ENCODE peak calls at places on chromosome 2, in five cellular contexts. One of them, this sample, is unnamed.

GRCh38 chr2:9092383-9093282 is 89.1 kb upstream of the MBOAT2 start:
- DNase-seq in A549: no peak
- DNase-seq in HEK293T: no peak
- DNase-seq in K562: no peak
- DNase-seq in IMR-90: no peak
- DNase-seq in this sample: peak

GRCh38 chr2:217147751-217148318 is 288.0 kb upstream of the TNP1 start:
- DNase-seq in A549: no peak
- DNase-seq in HEK293T: no peak
- DNase-seq in K562: peak
- DNase-seq in IMR-90: peak
- DNase-seq in this sample: no peak

GRCh38 chr2:240873805-240874714 is 5.4 kb downstream of the AGXT start:
- DNase-seq in A549: no peak
- DNase-seq in HEK293T: no peak
- DNase-seq in K562: no peak
- DNase-seq in IMR-90: peak
- DNase-seq in this sample: no peak

GRCh38 chr2:65055427-65056214 is 595 bp upstream of the CEP68 start:
- DNase-seq in A549: peak
- DNase-seq in HEK293T: no peak
- DNase-seq in K562: no peak
- DNase-seq in IMR-90: no peak
- DNase-seq in this sample: no peak

GRCh38 chr2:54240515-54241219 is 15.4 kb downstream of the TSPYL6 start:
- DNase-seq in A549: no peak
- DNase-seq in HEK293T: no peak
- DNase-seq in K562: no peak
- DNase-seq in IMR-90: peak
- DNase-seq in this sample: no peak

GRCh38 chr2:182883451-182883850 is 17.0 kb upstream of the FRZB start:
- DNase-seq in A549: no peak
- DNase-seq in HEK293T: no peak
- DNase-seq in K562: no peak
- DNase-seq in IMR-90: peak
- DNase-seq in this sample: no peak

GRCh38 chr2:177348735-177349693 is 43.6 kb upstream of the AGPS start:
- DNase-seq in A549: no peak
- DNase-seq in HEK293T: no peak
- DNase-seq in K562: no peak
- DNase-seq in IMR-90: no peak
- DNase-seq in this sample: no peak

GRCh38 chr2:2579814-2580213 is 248.7 kb upstream of the MYT1L start:
- DNase-seq in A549: no peak
- DNase-seq in HEK293T: no peak
- DNase-seq in K562: no peak
- DNase-seq in IMR-90: no peak
- DNase-seq in this sample: no peak

GRCh38 chr2:71336802-71337201 is 5.2 kb downstream of the ZNF638 start:
- DNase-seq in A549: no peak
- DNase-seq in HEK293T: no peak
- DNase-seq in K562: no peak
- DNase-seq in IMR-90: peak
- DNase-seq in this sample: no peak

GRCh38 chr2:166651080-166651675 is 157.1 kb upstream of the SCN7A start:
- DNase-seq in A549: no peak
- DNase-seq in HEK293T: no peak
- DNase-seq in K562: no peak
- DNase-seq in IMR-90: peak
- DNase-seq in this sample: no peak

GRCh38 chr2:133812826-133813617 is 244.8 kb upstream of the NCKAP5 start:
- DNase-seq in A549: no peak
- DNase-seq in HEK293T: no peak
- DNase-seq in K562: no peak
- DNase-seq in IMR-90: peak
- DNase-seq in this sample: no peak

GRCh38 chr2:241935314-241935713 is 65.8 kb downstream of the RTP5 start:
- DNase-seq in A549: peak
- DNase-seq in HEK293T: no peak
- DNase-seq in K562: peak
- DNase-seq in IMR-90: peak
- DNase-seq in this sample: no peak

GRCh38 chr2:6372317-6372903 is 493.3 kb downstream of the CMPK2 start:
- DNase-seq in A549: no peak
- DNase-seq in HEK293T: no peak
- DNase-seq in K562: no peak
- DNase-seq in IMR-90: peak
- DNase-seq in this sample: no peak

GRCh38 chr2:150474326-150475074 is 13.0 kb downstream of the RND3 start:
- DNase-seq in A549: no peak
- DNase-seq in HEK293T: no peak
- DNase-seq in K562: no peak
- DNase-seq in IMR-90: peak
- DNase-seq in this sample: no peak

GRCh38 chr2:42949125-42949524 is 156.7 kb upstream of the HAAO start:
- DNase-seq in A549: no peak
- DNase-seq in HEK293T: no peak
- DNase-seq in K562: no peak
- DNase-seq in IMR-90: no peak
- DNase-seq in this sample: no peak

GRCh38 chr2:407630-408029 is 119.7 kb upstream of the ALKAL2 start:
- DNase-seq in A549: no peak
- DNase-seq in HEK293T: no peak
- DNase-seq in K562: no peak
- DNase-seq in IMR-90: no peak
- DNase-seq in this sample: no peak

GRCh38 chr2:234587341-234588053 is 90.6 kb upstream of the ARL4C start:
- DNase-seq in A549: no peak
- DNase-seq in HEK293T: no peak
- DNase-seq in K562: no peak
- DNase-seq in IMR-90: peak
- DNase-seq in this sample: no peak

GRCh38 chr2:121856358-121856757 is 100.9 kb downstream of the TSN start:
- DNase-seq in A549: no peak
- DNase-seq in HEK293T: no peak
- DNase-seq in K562: peak
- DNase-seq in IMR-90: no peak
- DNase-seq in this sample: no peak

GRCh38 chr2:121858847-121859246 is 103.4 kb downstream of the TSN start:
- DNase-seq in A549: no peak
- DNase-seq in HEK293T: no peak
- DNase-seq in K562: no peak
- DNase-seq in IMR-90: no peak
- DNase-seq in this sample: no peak

GRCh38 chr2:121855456-121855985 is 100.1 kb downstream of the TSN start:
- DNase-seq in A549: no peak
- DNase-seq in HEK293T: no peak
- DNase-seq in K562: no peak
- DNase-seq in IMR-90: no peak
- DNase-seq in this sample: no peak

GRCh38 chr2:121860033-121860810 is 104.8 kb downstream of the TSN start:
- DNase-seq in A549: no peak
- DNase-seq in HEK293T: no peak
- DNase-seq in K562: no peak
- DNase-seq in IMR-90: peak
- DNase-seq in this sample: no peak

DNA sequence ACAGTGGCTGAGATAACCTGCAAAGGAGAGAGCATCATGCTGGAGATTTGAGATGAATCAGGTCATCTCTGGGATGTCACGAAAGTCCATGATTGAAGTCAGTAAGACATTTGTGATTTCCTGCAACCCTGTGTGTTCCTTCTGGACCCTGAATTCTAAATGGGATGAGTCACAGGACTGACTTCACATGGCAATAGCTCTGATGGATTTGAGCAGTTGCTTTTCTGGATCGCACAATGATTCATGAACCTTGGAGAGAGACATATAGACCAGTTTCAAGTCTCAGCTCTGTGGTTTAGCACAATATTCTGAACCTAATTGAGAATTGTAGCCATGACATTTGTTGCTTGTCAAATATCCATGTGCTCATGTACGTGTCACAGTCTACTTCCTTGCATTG is 103.0 kb downstream of the TSN start:
- DNase-seq in A549: no peak
- DNase-seq in HEK293T: no peak
- DNase-seq in K562: no peak
- DNase-seq in IMR-90: peak
- DNase-seq in this sample: no peak
- TF ChIP-seq BHLHE40 in A549: no peak
- TF ChIP-seq BHLHE40 in HEK293T: no peak
- TF ChIP-seq BHLHE40 in K562: no peak
- TF ChIP-seq BHLHE40 in IMR-90: no peak
- TF ChIP-seq BHLHE40 in this sample: no peak

GRCh38 chr2:237128026-237128703 is 42.5 kb downstream of the COPS8 start:
- DNase-seq in A549: peak
- DNase-seq in HEK293T: peak
- DNase-seq in K562: no peak
- DNase-seq in IMR-90: peak
- DNase-seq in this sample: no peak
- TF ChIP-seq BHLHE40 in A549: no peak
- TF ChIP-seq BHLHE40 in HEK293T: no peak
- TF ChIP-seq BHLHE40 in K562: no peak
- TF ChIP-seq BHLHE40 in IMR-90: peak
- TF ChIP-seq BHLHE40 in this sample: no peak

DNA sequence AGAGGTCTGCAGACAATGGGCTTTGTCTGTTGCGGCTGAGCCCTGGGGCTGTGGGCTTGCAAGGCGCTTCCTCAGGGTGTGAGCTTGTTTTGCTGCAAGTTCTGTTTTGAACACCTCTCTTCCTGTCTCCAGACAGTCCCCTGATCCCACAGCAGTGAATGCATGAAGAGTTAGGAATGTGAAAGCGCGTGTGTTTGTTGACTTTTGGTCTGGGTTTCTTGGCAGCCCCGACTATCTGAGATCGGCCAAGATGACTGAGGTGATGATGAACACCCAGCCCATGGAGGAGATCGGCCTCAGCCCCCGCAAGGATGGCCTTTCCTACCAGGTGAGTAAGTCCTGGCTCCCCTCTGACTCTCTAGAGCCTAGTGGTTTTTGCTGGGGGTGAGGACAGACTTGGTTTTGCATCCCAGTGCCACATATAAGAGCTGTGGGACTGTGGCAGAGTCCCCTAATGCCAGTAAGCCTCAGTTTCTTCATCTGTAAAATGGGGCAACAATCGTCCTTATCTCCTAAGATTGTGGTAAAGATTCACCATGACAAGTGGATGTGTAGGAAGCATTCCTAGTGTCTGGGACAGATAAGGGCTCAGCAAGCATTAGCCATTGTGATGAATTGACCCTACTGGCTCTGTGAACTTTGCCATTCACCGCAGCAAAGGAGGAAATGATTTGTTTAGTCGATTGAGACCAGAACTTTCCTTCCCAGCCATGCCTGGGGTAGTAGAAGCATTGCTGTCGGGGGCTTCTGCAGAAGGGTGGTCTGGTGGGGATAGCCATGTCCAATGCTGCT is 3.0 kb downstream of the LBH start:
- DNase-seq in A549: peak
- DNase-seq in HEK293T: no peak
- DNase-seq in K562: no peak
- DNase-seq in IMR-90: peak
- DNase-seq in this sample: no peak
- TF ChIP-seq BHLHE40 in A549: no peak
- TF ChIP-seq BHLHE40 in HEK293T: no peak
- TF ChIP-seq BHLHE40 in K562: no peak
- TF ChIP-seq BHLHE40 in IMR-90: peak
- TF ChIP-seq BHLHE40 in this sample: no peak

DNA sequence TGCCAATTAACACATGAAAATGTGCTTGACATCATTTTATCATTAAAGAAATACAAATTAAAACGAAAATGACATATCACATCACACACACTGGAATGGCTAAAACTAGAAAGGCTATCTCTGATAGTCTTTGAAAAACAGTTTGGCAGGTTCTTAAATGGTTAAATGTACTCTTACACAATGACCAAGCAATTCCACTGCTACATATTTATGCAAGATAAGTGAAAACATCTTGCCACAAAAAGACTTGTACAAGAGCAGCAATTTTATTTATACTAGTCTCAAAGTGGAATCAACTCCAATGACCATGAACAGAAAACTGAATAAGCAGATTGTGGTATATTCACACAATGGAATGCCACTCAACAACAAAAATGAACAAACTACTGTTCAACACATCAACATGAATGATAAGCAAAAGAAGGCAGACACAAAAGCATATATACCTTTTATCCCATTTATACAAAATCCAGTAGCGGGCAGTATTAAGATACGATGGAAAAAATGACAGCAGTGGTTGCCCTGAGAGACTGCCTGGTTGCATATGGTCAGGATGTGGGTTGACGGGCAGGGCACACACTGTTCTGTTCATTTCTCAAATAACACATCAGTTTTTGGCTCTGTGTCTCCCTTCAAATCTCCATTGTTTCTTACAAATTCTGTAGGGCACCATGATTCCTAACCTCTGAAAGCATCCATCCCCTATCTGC is 25.3 kb downstream of the SP100 start:
- DNase-seq in A549: no peak
- DNase-seq in HEK293T: no peak
- DNase-seq in K562: no peak
- DNase-seq in IMR-90: peak
- DNase-seq in this sample: peak
- TF ChIP-seq BHLHE40 in A549: no peak
- TF ChIP-seq BHLHE40 in HEK293T: no peak
- TF ChIP-seq BHLHE40 in K562: no peak
- TF ChIP-seq BHLHE40 in IMR-90: no peak
- TF ChIP-seq BHLHE40 in this sample: no peak

This sample was measured in GM12878.